ENCODE peak calls at places on chromosomes 11 and 22, in five cellular contexts. B is WTC11, Y is esophagus squamous epithelium, T is fibroblast of pulmonary artery, W is OCI-LY7. P is an unnamed sample.

GRCh38 chr11:114379394-114380069 is 20.8 kb downstream of the C11orf71 start:
- DNase-seq in Y (no peak), B (no peak), W (no peak), T (no peak), P (no peak)

GRCh38 chr11:65892661-65893317 is 2.3 kb downstream of the CCDC85B start:
- DNase-seq in W (no peak), Y (no peak), B (no peak), T (no peak), P (peak)

GRCh38 chr11:130544266-130544665 is 95.8 kb downstream of the ADAMTS15 start:
- DNase-seq in B (no peak), T (no peak), Y (no peak), W (no peak), P (no peak)

GRCh38 chr11:102004220-102004619 is 43.0 kb upstream of the CFAP300 start:
- DNase-seq in Y (no peak), T (no peak), B (no peak), W (no peak), P (no peak)

GRCh38 chr11:121482231-121483129 is 29.7 kb upstream of the SORL1-AS1 start:
- DNase-seq in W (peak), Y (no peak), B (no peak), T (peak), P (peak)

GRCh38 chr11:94706211-94706610 is 61.9 kb upstream of the AMOTL1 start:
- DNase-seq in T (no peak), W (no peak), Y (no peak), B (no peak), P (no peak)

GRCh38 chr22:36192601-36193000 is 9.0 kb downstream of the APOL4 start:
- DNase-seq in B (no peak), T (peak), Y (no peak), W (no peak), P (no peak)

GRCh38 chr11:1193326-1194230 is 29.3 kb upstream of the MUC5B start:
- DNase-seq in W (no peak), B (peak), Y (no peak), T (no peak), P (no peak)

GRCh38 chr11:46554205-46555162 is 39.3 kb downstream of the AMBRA1 start:
- DNase-seq in B (no peak), Y (no peak), T (peak), W (no peak), P (no peak)

GRCh38 chr11:44729718-44730117 is 3.0 kb downstream of the TSPAN18 start:
- DNase-seq in Y (no peak), B (no peak), T (no peak), W (no peak), P (no peak)

GRCh38 chr11:33135216-33135615 is 26.1 kb downstream of the CSTF3 start:
- DNase-seq in B (no peak), T (peak), W (no peak), Y (no peak), P (no peak)

GRCh38 chr11:2669926-2670469 is 29.8 kb downstream of the KCNQ1OT1 start:
- DNase-seq in B (no peak), Y (no peak), W (no peak), T (no peak), P (no peak)

GRCh38 chr11:67634366-67635230 is 4.9 kb upstream of the NUDT8 start:
- DNase-seq in B (peak), W (no peak), T (no peak), Y (no peak), P (no peak)

GRCh38 chr22:23036684-23037428 is 33.5 kb upstream of the GNAZ start:
- DNase-seq in T (peak), Y (no peak), W (peak), B (no peak), P (peak)

GRCh38 chr11:65212226-65212801 is 30.6 kb downstream of the CAPN1 start:
- DNase-seq in Y (no peak), T (no peak), W (no peak), B (peak), P (no peak)

GRCh38 chr22:21650823-21651520 is 8.9 kb downstream of the SDF2L1 start:
- DNase-seq in T (no peak), W (no peak), Y (no peak), B (no peak), P (no peak)

GRCh38 chr11:75424396-75424795 is 8.6 kb downstream of the KLHL35 start:
- DNase-seq in W (no peak), T (no peak), B (no peak), Y (no peak), P (no peak)

GRCh38 chr22:21762712-21763581 is 27.4 kb upstream of the YPEL1 start:
- DNase-seq in B (no peak), W (no peak), Y (no peak), T (no peak), P (peak)

GRCh38 chr11:130861902-130862552 is 54.3 kb downstream of the SNX19 start:
- DNase-seq in T (peak), Y (peak), W (peak), B (peak), P (peak)

GRCh38 chr11:130772266-130773227 is 143.7 kb downstream of the SNX19 start:
- DNase-seq in Y (no peak), B (no peak), W (no peak), T (peak), P (no peak)

GRCh38 chr22:27090595-27090994 is 433.2 kb downstream of the MIAT start:
- DNase-seq in Y (no peak), T (no peak), B (no peak), W (no peak), P (no peak)

DNA sequence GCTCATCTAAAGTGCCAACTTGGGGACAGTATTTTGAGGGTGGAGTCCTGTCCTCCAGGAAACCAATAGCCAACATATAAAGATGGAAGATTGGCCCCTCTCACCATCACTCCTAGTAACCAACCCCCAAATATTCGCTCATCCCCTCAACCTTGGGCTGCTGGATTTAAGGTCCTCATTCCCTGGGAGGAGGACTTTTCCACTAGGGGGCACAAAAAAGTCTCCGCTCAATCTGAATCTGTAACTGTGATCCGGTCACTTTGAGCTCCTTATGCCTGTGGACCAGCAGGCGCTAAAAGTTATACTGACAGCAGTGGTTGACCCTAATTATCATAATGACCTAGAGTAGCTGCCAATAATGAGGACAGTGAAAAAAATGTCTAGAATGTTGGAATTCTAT is 20.5 kb upstream of the CLPB start:
- DNase-seq in Y (no peak), B (peak), W (no peak), T (no peak), P (no peak)
- TF ChIP-seq CTCF in Y (no peak), B (no peak), W (peak), T (peak), P (no peak)

GRCh38 chr22:38080847-38081635 is 2.9 kb downstream of the SLC16A8 start:
- DNase-seq in B (peak), W (no peak), Y (no peak), T (peak), P (peak)
- TF ChIP-seq CTCF in B (no peak), W (no peak), Y (no peak), T (no peak), P (no peak)

DNA sequence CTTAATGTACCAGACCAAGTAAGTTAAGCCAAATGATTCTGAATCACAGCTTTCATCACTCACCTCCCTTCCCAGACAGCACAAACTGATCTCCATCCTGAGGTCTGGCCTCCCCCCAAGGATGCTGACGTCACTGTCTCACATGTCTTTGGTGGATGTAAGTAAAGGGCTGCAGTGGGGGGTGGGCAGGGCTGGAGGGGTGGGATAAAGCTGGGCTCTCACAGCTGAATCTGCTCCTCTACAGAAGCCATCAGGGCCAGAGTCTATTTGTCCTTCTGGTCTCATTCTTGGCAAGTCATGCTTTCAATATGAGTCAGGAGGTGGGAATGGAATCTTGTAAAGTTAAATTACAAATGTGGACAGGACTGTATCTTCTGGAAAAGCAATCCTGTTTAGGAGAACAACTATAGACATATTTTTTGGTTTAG is 32.7 kb downstream of the P4HA3 start:
- DNase-seq in B (no peak), W (no peak), T (peak), Y (no peak), P (no peak)
- TF ChIP-seq CTCF in B (no peak), W (no peak), T (no peak), Y (no peak), P (no peak)

DNA sequence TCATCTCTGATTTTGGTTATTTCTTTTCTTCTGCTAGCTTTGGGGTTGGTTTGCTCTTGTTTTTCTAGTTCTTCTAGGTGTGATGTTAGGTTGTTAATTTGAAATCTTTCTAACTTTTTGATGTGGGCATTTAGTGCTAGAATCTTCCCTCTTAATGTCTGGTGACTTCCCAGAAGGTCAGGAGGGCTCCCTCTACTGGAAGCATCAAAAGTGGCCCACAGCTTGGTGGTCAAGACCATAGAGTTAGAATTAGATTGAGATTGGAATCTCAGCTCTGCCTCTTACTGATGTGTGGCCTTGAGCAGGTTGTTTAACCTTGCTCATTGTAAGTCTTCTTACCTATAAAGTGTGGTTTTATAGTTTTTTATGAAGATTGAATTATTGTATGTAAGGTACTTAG is 99.3 kb downstream of the FDX1 start:
- DNase-seq in Y (no peak), W (peak), T (peak), B (peak), P (peak)
- TF ChIP-seq CTCF in Y (no peak), W (peak), T (peak), B (no peak), P (peak)

GRCh38 chr11:104164028-104164520 is at the start of gene PDGFD:
- DNase-seq in T (peak), B (peak), W (peak), Y (no peak), P (peak)
- TF ChIP-seq CTCF in T (peak), B (no peak), W (peak), Y (no peak), P (no peak)

GRCh38 chr11:124440608-124441007 is 4.9 kb downstream of the OR8B8 start:
- DNase-seq in W (no peak), B (no peak), T (no peak), Y (no peak), P (no peak)

GRCh38 chr11:124441081-124441480 is 4.4 kb downstream of the OR8B8 start:
- DNase-seq in T (no peak), W (no peak), Y (no peak), B (no peak), P (no peak)

GRCh38 chr11:124441519-124441918 is 4.0 kb downstream of the OR8B8 start:
- DNase-seq in Y (no peak), B (no peak), W (no peak), T (no peak), P (no peak)

GRCh38 chr11:124442847-124443246 is 2.6 kb downstream of the OR8B8 start:
- DNase-seq in B (no peak), Y (no peak), W (no peak), T (no peak), P (no peak)

GRCh38 chr11:124442442-124442841 is 3.1 kb downstream of the OR8B8 start:
- DNase-seq in Y (no peak), B (no peak), T (peak), W (no peak), P (no peak)
- TF ChIP-seq CTCF in Y (no peak), B (no peak), T (peak), W (no peak), P (no peak)

DNA sequence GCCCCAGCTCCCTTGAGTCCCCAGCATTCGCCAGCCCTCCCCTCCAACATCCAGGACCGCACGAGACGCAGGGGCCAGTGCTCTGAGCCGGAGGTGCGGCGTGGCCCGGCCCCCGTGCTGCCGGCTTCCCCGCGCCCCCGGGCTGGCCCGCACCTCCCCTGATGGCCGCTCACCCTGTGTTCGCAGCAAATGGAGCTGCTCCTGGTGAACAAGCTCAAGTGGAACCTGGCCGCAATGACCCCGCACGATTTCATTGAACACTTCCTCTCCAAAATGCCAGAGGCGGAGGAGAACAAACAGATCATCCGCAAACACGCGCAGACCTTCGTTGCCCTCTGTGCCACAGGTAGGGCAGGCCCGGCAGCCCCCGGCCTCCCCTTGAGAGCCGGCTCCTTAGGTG is 2.7 kb downstream of the CCND1 start:
- DNase-seq in Y (no peak), W (no peak), T (no peak), B (no peak), P (no peak)
- TF ChIP-seq CTCF in Y (no peak), W (no peak), T (no peak), B (no peak), P (no peak)

DNA sequence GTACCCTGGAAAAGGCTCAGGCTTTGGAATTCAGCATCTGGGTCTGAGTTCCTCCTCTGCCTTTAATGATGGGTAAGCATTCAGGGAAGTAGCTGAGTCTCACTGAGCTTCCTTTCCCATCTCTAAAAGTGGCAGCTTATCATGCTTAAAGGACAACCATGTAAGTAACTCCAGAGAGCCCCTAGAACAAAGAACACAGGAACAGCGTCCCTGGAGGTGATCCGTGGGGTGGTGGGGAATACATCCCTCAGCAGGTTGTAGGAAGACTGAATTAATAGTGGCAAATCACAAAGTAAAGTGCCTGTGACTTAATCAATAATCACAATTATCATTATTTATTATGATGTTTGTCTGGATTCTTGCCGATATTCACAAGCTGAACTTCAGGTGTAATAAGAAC is 114.7 kb upstream of the ISX start:
- DNase-seq in Y (no peak), T (no peak), B (no peak), W (no peak), P (no peak)
- TF ChIP-seq CTCF in Y (no peak), T (no peak), B (no peak), W (no peak), P (no peak)

DNA sequence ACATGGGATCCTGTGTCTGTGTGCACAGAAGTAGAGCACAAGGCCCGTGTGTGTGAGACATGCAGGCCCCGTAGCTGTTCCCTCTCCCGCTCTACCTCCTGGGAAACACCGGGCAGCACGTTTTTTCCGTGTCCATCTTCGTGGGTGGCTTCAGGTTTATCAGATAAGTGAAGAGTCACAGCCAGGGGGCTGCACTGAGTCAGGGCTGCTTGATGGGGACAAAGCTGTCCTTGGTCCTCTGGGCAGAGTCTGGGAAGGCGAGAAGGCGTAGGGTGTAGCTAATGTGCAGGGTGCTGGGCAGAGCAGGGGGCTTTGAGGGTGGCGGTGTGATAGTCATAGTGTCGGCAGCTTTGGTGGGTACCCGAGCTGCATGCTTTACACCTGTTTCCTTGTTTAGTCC is 23.7 kb downstream of the INCENP start:
- DNase-seq in W (no peak), B (peak), Y (no peak), T (no peak), P (no peak)
- TF ChIP-seq CTCF in W (peak), B (no peak), Y (no peak), T (no peak), P (no peak)

DNA sequence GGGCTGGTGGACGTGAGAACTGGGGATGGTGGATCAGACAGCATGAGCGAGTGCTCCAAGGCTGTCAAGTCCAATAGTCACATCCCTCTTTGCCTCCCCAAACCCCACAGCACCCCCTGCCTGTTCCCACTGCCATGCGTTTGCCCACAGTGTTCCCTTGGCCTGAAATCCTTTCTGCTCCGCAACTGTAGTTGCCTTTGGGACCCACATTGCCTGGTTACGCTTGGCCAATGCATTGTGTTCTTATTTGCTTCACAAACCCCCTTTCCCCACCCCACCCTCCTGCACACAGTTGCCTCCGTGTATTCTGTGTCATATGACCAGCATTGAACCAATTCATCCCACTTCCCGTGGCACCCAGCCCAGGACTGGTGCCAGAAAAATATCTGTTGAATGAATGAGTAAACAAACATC is 2.1 kb upstream of the KIAA0930 start:
- DNase-seq in W (no peak), B (no peak), Y (no peak), T (peak), P (no peak)
- TF ChIP-seq CTCF in W (peak), B (no peak), Y (no peak), T (peak), P (peak)